ENCODE peak calls at places on chromosomes 3 and 15, in eight cellular contexts. One of them, this sample, is unnamed.

GRCh38 chr3:167487556-167487955 is 13.7 kb upstream of the SERPINI2 start:
- DNase-seq in foreskin fibroblast: no peak
- DNase-seq in progenitor cell of endocrine pancreas: no peak
- DNase-seq in GM12865: no peak
- DNase-seq in fibroblast of villous mesenchyme: no peak
- DNase-seq in AG09309: no peak
- DNase-seq in LNCaP clone FGC: no peak
- DNase-seq in OCI-LY7: no peak
- DNase-seq in this sample: no peak

GRCh38 chr3:115792206-115792955 is 169.1 kb downstream of the GAP43 start:
- DNase-seq in fibroblast of villous mesenchyme: no peak
- DNase-seq in LNCaP clone FGC: no peak
- DNase-seq in progenitor cell of endocrine pancreas: no peak
- DNase-seq in GM12865: no peak
- DNase-seq in OCI-LY7: no peak
- DNase-seq in foreskin fibroblast: no peak
- DNase-seq in AG09309: no peak
- DNase-seq in this sample: no peak

GRCh38 chr15:35141743-35142356 is 56.8 kb upstream of the NANOGP8 start:
- DNase-seq in AG09309: peak
- DNase-seq in LNCaP clone FGC: no peak
- DNase-seq in GM12865: peak
- DNase-seq in foreskin fibroblast: peak
- DNase-seq in OCI-LY7: no peak
- DNase-seq in progenitor cell of endocrine pancreas: no peak
- DNase-seq in fibroblast of villous mesenchyme: peak
- DNase-seq in this sample: peak

GRCh38 chr3:19229086-19229485 is 80.8 kb downstream of the KCNH8 start:
- DNase-seq in fibroblast of villous mesenchyme: no peak
- DNase-seq in AG09309: no peak
- DNase-seq in LNCaP clone FGC: no peak
- DNase-seq in GM12865: peak
- DNase-seq in OCI-LY7: peak
- DNase-seq in progenitor cell of endocrine pancreas: no peak
- DNase-seq in foreskin fibroblast: no peak
- DNase-seq in this sample: no peak

GRCh38 chr3:51395493-51396213 is 4.6 kb downstream of the RBM15B start:
- DNase-seq in progenitor cell of endocrine pancreas: no peak
- DNase-seq in fibroblast of villous mesenchyme: no peak
- DNase-seq in OCI-LY7: no peak
- DNase-seq in GM12865: no peak
- DNase-seq in LNCaP clone FGC: no peak
- DNase-seq in foreskin fibroblast: no peak
- DNase-seq in AG09309: no peak
- DNase-seq in this sample: no peak

GRCh38 chr3:107110596-107111305 is 266.5 kb upstream of the CCDC54 start:
- DNase-seq in GM12865: no peak
- DNase-seq in LNCaP clone FGC: no peak
- DNase-seq in AG09309: no peak
- DNase-seq in OCI-LY7: no peak
- DNase-seq in progenitor cell of endocrine pancreas: no peak
- DNase-seq in fibroblast of villous mesenchyme: no peak
- DNase-seq in foreskin fibroblast: no peak
- DNase-seq in this sample: no peak

GRCh38 chr3:108159865-108160264 is 62.4 kb downstream of the IFT57 start:
- DNase-seq in OCI-LY7: no peak
- DNase-seq in GM12865: no peak
- DNase-seq in LNCaP clone FGC: no peak
- DNase-seq in foreskin fibroblast: peak
- DNase-seq in AG09309: no peak
- DNase-seq in progenitor cell of endocrine pancreas: no peak
- DNase-seq in fibroblast of villous mesenchyme: peak
- DNase-seq in this sample: peak

GRCh38 chr3:55620361-55621025 is 133.4 kb upstream of the WNT5A start:
- DNase-seq in OCI-LY7: no peak
- DNase-seq in fibroblast of villous mesenchyme: peak
- DNase-seq in progenitor cell of endocrine pancreas: no peak
- DNase-seq in GM12865: peak
- DNase-seq in LNCaP clone FGC: peak
- DNase-seq in AG09309: peak
- DNase-seq in foreskin fibroblast: no peak
- DNase-seq in this sample: no peak

GRCh38 chr3:81216192-81216591 is 545.3 kb downstream of the GBE1 start:
- DNase-seq in LNCaP clone FGC: no peak
- DNase-seq in GM12865: no peak
- DNase-seq in OCI-LY7: no peak
- DNase-seq in progenitor cell of endocrine pancreas: no peak
- DNase-seq in AG09309: no peak
- DNase-seq in foreskin fibroblast: peak
- DNase-seq in fibroblast of villous mesenchyme: peak
- DNase-seq in this sample: peak

GRCh38 chr3:21718161-21718765 is 32.7 kb downstream of the ZNF385D start:
- DNase-seq in LNCaP clone FGC: no peak
- DNase-seq in GM12865: no peak
- DNase-seq in foreskin fibroblast: peak
- DNase-seq in AG09309: peak
- DNase-seq in fibroblast of villous mesenchyme: peak
- DNase-seq in OCI-LY7: no peak
- DNase-seq in progenitor cell of endocrine pancreas: no peak
- DNase-seq in this sample: peak

GRCh38 chr3:27287052-27287451 is 82.1 kb downstream of the NEK10 start:
- DNase-seq in progenitor cell of endocrine pancreas: no peak
- DNase-seq in fibroblast of villous mesenchyme: no peak
- DNase-seq in OCI-LY7: no peak
- DNase-seq in foreskin fibroblast: no peak
- DNase-seq in AG09309: no peak
- DNase-seq in LNCaP clone FGC: no peak
- DNase-seq in GM12865: no peak
- DNase-seq in this sample: no peak

GRCh38 chr3:141227752-141228151 is 3.9 kb upstream of the PXYLP1 start:
- DNase-seq in OCI-LY7: no peak
- DNase-seq in AG09309: peak
- DNase-seq in fibroblast of villous mesenchyme: peak
- DNase-seq in LNCaP clone FGC: no peak
- DNase-seq in progenitor cell of endocrine pancreas: no peak
- DNase-seq in GM12865: no peak
- DNase-seq in foreskin fibroblast: no peak
- DNase-seq in this sample: peak

GRCh38 chr3:146585156-146585555 is 20.0 kb downstream of the PLSCR5 start:
- DNase-seq in foreskin fibroblast: no peak
- DNase-seq in OCI-LY7: no peak
- DNase-seq in progenitor cell of endocrine pancreas: no peak
- DNase-seq in fibroblast of villous mesenchyme: no peak
- DNase-seq in GM12865: no peak
- DNase-seq in AG09309: no peak
- DNase-seq in LNCaP clone FGC: no peak
- DNase-seq in this sample: no peak

GRCh38 chr3:141399979-141400971 is 32.0 kb downstream of the ZBTB38 start:
- DNase-seq in progenitor cell of endocrine pancreas: no peak
- DNase-seq in AG09309: no peak
- DNase-seq in foreskin fibroblast: no peak
- DNase-seq in OCI-LY7: no peak
- DNase-seq in GM12865: peak
- DNase-seq in LNCaP clone FGC: no peak
- DNase-seq in fibroblast of villous mesenchyme: peak
- DNase-seq in this sample: peak

GRCh38 chr15:31472636-31473383 is 146.2 kb downstream of the KLF13 start:
- DNase-seq in AG09309: no peak
- DNase-seq in LNCaP clone FGC: no peak
- DNase-seq in fibroblast of villous mesenchyme: peak
- DNase-seq in GM12865: peak
- DNase-seq in progenitor cell of endocrine pancreas: no peak
- DNase-seq in OCI-LY7: peak
- DNase-seq in foreskin fibroblast: peak
- DNase-seq in this sample: no peak

GRCh38 chr3:15055019-15055557 is 10.0 kb downstream of the MRPS25 start:
- DNase-seq in progenitor cell of endocrine pancreas: no peak
- DNase-seq in foreskin fibroblast: no peak
- DNase-seq in LNCaP clone FGC: no peak
- DNase-seq in fibroblast of villous mesenchyme: no peak
- DNase-seq in GM12865: peak
- DNase-seq in AG09309: no peak
- DNase-seq in OCI-LY7: peak
- DNase-seq in this sample: no peak

GRCh38 chr15:65286069-65286703 is 497 bp downstream of the PARP16 start:
- DNase-seq in OCI-LY7: peak
- DNase-seq in foreskin fibroblast: no peak
- DNase-seq in progenitor cell of endocrine pancreas: peak
- DNase-seq in GM12865: peak
- DNase-seq in fibroblast of villous mesenchyme: peak
- DNase-seq in LNCaP clone FGC: no peak
- DNase-seq in AG09309: no peak
- DNase-seq in this sample: no peak

GRCh38 chr15:65289261-65289854 is 2.7 kb upstream of the PARP16 start:
- DNase-seq in OCI-LY7: no peak
- DNase-seq in GM12865: no peak
- DNase-seq in AG09309: no peak
- DNase-seq in LNCaP clone FGC: no peak
- DNase-seq in progenitor cell of endocrine pancreas: no peak
- DNase-seq in foreskin fibroblast: no peak
- DNase-seq in fibroblast of villous mesenchyme: no peak
- DNase-seq in this sample: no peak

GRCh38 chr15:65285291-65286068 is 1.2 kb downstream of the PARP16 start:
- DNase-seq in OCI-LY7: no peak
- DNase-seq in progenitor cell of endocrine pancreas: no peak
- DNase-seq in fibroblast of villous mesenchyme: peak
- DNase-seq in AG09309: no peak
- DNase-seq in foreskin fibroblast: peak
- DNase-seq in LNCaP clone FGC: no peak
- DNase-seq in GM12865: no peak
- DNase-seq in this sample: no peak

GRCh38 chr15:65287515-65287845 is 797 bp upstream of the PARP16 start:
- DNase-seq in foreskin fibroblast: no peak
- DNase-seq in LNCaP clone FGC: no peak
- DNase-seq in progenitor cell of endocrine pancreas: no peak
- DNase-seq in fibroblast of villous mesenchyme: no peak
- DNase-seq in GM12865: peak
- DNase-seq in OCI-LY7: peak
- DNase-seq in AG09309: no peak
- DNase-seq in this sample: no peak

GRCh38 chr15:65286704-65287514 is at the start of gene PARP16:
- DNase-seq in progenitor cell of endocrine pancreas: peak
- DNase-seq in AG09309: no peak
- DNase-seq in OCI-LY7: peak
- DNase-seq in LNCaP clone FGC: peak
- DNase-seq in GM12865: peak
- DNase-seq in foreskin fibroblast: peak
- DNase-seq in fibroblast of villous mesenchyme: peak
- DNase-seq in this sample: no peak
- TF ChIP-seq CTCF in progenitor cell of endocrine pancreas: peak
- TF ChIP-seq CTCF in AG09309: peak
- TF ChIP-seq CTCF in OCI-LY7: peak
- TF ChIP-seq CTCF in LNCaP clone FGC: peak
- TF ChIP-seq CTCF in GM12865: peak
- TF ChIP-seq CTCF in foreskin fibroblast: no peak
- TF ChIP-seq CTCF in fibroblast of villous mesenchyme: peak
- TF ChIP-seq CTCF in this sample: peak

DNA sequence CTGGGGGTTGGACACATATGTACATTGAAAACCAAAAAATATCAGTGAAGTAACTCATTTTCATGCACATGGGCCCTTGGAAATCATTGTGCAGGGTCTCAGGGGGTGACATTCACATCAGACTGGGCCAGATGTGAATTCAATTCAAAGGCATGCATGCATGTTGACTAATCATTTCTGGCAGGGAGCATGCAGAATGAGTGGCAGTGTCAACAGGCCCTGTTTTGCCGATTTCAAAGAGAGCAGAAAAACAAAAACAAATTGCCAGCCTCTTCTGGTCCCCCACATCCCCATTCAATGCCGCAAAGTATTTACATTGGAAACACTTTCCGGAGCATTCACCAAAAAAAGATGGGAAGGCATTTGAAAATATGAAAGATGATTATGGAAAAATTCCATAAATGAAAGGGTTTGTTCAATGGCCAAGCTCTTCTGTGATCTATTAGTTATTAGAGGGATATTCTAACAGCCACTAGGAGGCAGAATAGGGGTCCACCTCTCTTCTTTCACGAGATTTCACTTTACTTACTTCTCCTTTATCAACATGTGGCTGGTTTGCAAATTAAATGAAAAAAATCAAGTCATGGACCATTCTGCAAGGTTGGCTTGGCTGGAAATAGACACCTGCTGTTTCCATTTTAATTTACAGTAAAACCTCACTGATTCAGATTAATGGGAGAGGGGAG is 119.9 kb upstream of the FEZF2 start:
- DNase-seq in AG09309: no peak
- DNase-seq in foreskin fibroblast: no peak
- DNase-seq in progenitor cell of endocrine pancreas: no peak
- DNase-seq in GM12865: no peak
- DNase-seq in OCI-LY7: peak
- DNase-seq in LNCaP clone FGC: no peak
- DNase-seq in fibroblast of villous mesenchyme: no peak
- DNase-seq in this sample: no peak
- TF ChIP-seq CTCF in AG09309: peak
- TF ChIP-seq CTCF in foreskin fibroblast: peak
- TF ChIP-seq CTCF in progenitor cell of endocrine pancreas: peak
- TF ChIP-seq CTCF in GM12865: peak
- TF ChIP-seq CTCF in OCI-LY7: peak
- TF ChIP-seq CTCF in LNCaP clone FGC: no peak
- TF ChIP-seq CTCF in fibroblast of villous mesenchyme: peak
- TF ChIP-seq CTCF in this sample: peak

DNA sequence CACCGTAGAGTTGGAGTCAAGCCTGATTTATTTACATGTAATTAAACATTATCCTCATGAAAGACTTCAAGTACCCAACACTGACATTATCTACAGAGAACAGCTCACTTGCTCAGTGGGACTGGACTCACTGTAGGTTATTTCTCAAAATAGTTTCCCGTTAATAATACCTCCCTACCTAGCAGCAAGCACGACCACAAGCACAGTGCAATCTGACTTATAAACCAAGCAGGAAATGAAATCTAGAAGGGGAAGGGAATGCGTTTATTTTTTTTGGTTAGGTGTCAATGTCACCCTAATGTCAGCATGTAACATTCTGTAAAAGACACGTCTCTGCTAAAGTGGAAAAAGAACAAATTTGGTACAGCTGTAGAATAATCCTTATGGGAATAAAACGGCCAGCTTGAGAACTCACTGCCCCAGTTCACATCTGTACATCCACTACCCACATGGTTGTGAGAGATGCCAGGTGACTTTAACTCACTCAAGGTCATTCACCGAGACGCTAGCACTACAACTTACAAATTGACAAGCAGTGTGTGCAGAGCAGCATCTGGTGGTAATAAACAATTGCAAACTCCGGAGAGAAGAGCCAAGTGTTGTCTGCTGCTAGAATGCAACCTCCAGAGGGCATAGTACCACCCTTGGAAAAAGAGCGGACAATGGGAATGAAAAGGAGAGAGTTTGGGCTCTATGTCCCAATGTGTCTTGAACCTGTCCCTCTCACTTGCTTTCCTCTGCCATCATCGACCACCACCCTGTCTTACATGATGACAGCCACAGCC is 242.5 kb downstream of the CADPS start:
- DNase-seq in foreskin fibroblast: peak
- DNase-seq in LNCaP clone FGC: no peak
- DNase-seq in GM12865: no peak
- DNase-seq in progenitor cell of endocrine pancreas: no peak
- DNase-seq in AG09309: no peak
- DNase-seq in fibroblast of villous mesenchyme: no peak
- DNase-seq in OCI-LY7: no peak
- DNase-seq in this sample: no peak
- TF ChIP-seq CTCF in foreskin fibroblast: peak
- TF ChIP-seq CTCF in LNCaP clone FGC: peak
- TF ChIP-seq CTCF in GM12865: no peak
- TF ChIP-seq CTCF in progenitor cell of endocrine pancreas: no peak
- TF ChIP-seq CTCF in AG09309: peak
- TF ChIP-seq CTCF in fibroblast of villous mesenchyme: peak
- TF ChIP-seq CTCF in OCI-LY7: peak
- TF ChIP-seq CTCF in this sample: peak

GRCh38 chr15:57509965-57510364 is 81.7 kb upstream of the MYZAP start:
- DNase-seq in progenitor cell of endocrine pancreas: no peak
- DNase-seq in foreskin fibroblast: no peak
- DNase-seq in AG09309: no peak
- DNase-seq in GM12865: no peak
- DNase-seq in OCI-LY7: no peak
- DNase-seq in LNCaP clone FGC: no peak
- DNase-seq in fibroblast of villous mesenchyme: no peak
- DNase-seq in this sample: no peak
- TF ChIP-seq CTCF in progenitor cell of endocrine pancreas: no peak
- TF ChIP-seq CTCF in foreskin fibroblast: no peak
- TF ChIP-seq CTCF in AG09309: no peak
- TF ChIP-seq CTCF in GM12865: no peak
- TF ChIP-seq CTCF in OCI-LY7: no peak
- TF ChIP-seq CTCF in LNCaP clone FGC: no peak
- TF ChIP-seq CTCF in fibroblast of villous mesenchyme: no peak
- TF ChIP-seq CTCF in this sample: no peak

This sample was measured in retinal pigment epithelial cell.